ENCODE peak calls at places on chromosomes 6 and 20, in nine cellular contexts. S is small intestine, Z is astrocyte, C is mesendoderm, H is lower lobe of right lung, O is adrenal gland, I is neuronal stem cell, G is IMR-90, F is heart right ventricle. R is an unnamed sample. For H3K4me1 and H3K36me3, the result is how much of the 10 kb centered on the place peaks cover.

GRCh38 chr6:32075781-32076494 is 33.2 kb downstream of the TNXB start:
- DNase-seq in Z (no peak), F (no peak), G (no peak), I (no peak), H (no peak), O (no peak), S (no peak), C (no peak), R (no peak)

GRCh38 chr6:23446394-23447001 is 679.5 kb upstream of the NRSN1 start:
- DNase-seq in H (no peak), Z (peak), C (peak), F (no peak), G (peak), I (no peak), S (no peak), O (no peak), R (peak)

GRCh38 chr6:102402635-102403329 is 1009.3 kb downstream of the GRIK2 start:
- DNase-seq in I (no peak), C (no peak), O (no peak), H (no peak), G (no peak), F (no peak), Z (no peak), S (no peak), R (no peak)

GRCh38 chr6:31851485-31851832 is 11.2 kb downstream of the NEU1 start:
- DNase-seq in F (no peak), G (peak), H (no peak), I (no peak), S (no peak), Z (peak), C (no peak), O (no peak), R (peak)

GRCh38 chr6:20718705-20719653 is 184.7 kb downstream of the CDKAL1 start:
- DNase-seq in G (no peak), S (no peak), C (no peak), Z (no peak), H (no peak), I (no peak), O (no peak), F (no peak), R (peak)

GRCh38 chr20:63032861-63033634 is 26.3 kb upstream of the BHLHE23 start:
- DNase-seq in S (no peak), O (no peak), H (peak), I (no peak), C (peak), F (peak), G (no peak), Z (no peak), R (peak)

GRCh38 chr20:63021356-63022321 is 14.9 kb upstream of the BHLHE23 start:
- DNase-seq in I (no peak), G (no peak), H (peak), C (no peak), S (no peak), F (peak), Z (no peak), O (no peak), R (no peak)

GRCh38 chr6:51844391-51844735 is 243.1 kb downstream of the PKHD1 start:
- DNase-seq in G (no peak), S (no peak), F (no peak), H (no peak), Z (no peak), C (peak), I (no peak), O (peak), R (no peak)

GRCh38 chr6:57267586-57268293 is 45.6 kb upstream of the RAB23 start:
- DNase-seq in H (peak), F (no peak), C (peak), I (no peak), G (peak), Z (peak), S (peak), O (peak), R (peak)

GRCh38 chr20:45290677-45291355 is 15.8 kb upstream of the RBPJL start:
- DNase-seq in C (peak), G (peak), O (peak), H (peak), S (peak), F (peak), Z (peak), I (peak), R (peak)

GRCh38 chr6:108744996-108745395 is 103.2 kb upstream of the ARMC2 start:
- DNase-seq in C (no peak), H (no peak), F (no peak), G (no peak), O (no peak), Z (no peak), I (no peak), S (no peak), R (no peak)

GRCh38 chr6:89492025-89492640 is 59.2 kb downstream of the ANKRD6 start:
- DNase-seq in S (no peak), O (no peak), F (no peak), I (no peak), G (no peak), H (no peak), Z (no peak), C (no peak), R (no peak)

GRCh38 chr6:168196385-168196860 is 117.4 kb upstream of the FRMD1 start:
- DNase-seq in Z (no peak), I (no peak), F (no peak), C (no peak), S (peak), G (no peak), O (peak), H (peak), R (no peak)

GRCh38 chr6:124742971-124743370 is 219.3 kb upstream of the RNF217 start:
- DNase-seq in O (no peak), S (no peak), G (no peak), Z (peak), F (no peak), H (no peak), I (no peak), C (no peak), R (no peak)

GRCh38 chr6:16832721-16833120 is 71.5 kb upstream of the ATXN1 start:
- DNase-seq in Z (peak), G (no peak), F (no peak), S (no peak), I (no peak), O (no peak), H (no peak), C (no peak), R (no peak)

GRCh38 chr6:53892707-53893106 is 97.9 kb downstream of the LRRC1 start:
- DNase-seq in Z (no peak), F (no peak), S (no peak), C (no peak), I (no peak), O (no peak), G (no peak), H (no peak), R (no peak)

GRCh38 chr6:130849501-130850039 is 22.4 kb downstream of the SMLR1 start:
- DNase-seq in I (no peak), O (no peak), F (no peak), S (no peak), G (no peak), C (no peak), H (no peak), Z (no peak), R (no peak)

GRCh38 chr6:5086294-5086890 is 1.3 kb downstream of the PPP1R3G start:
- DNase-seq in Z (no peak), H (no peak), O (peak), F (no peak), I (peak), G (no peak), S (no peak), C (peak), R (no peak)

GRCh38 chr6:155399062-155399746 is 56.4 kb downstream of the NOX3 start:
- DNase-seq in S (no peak), C (no peak), I (no peak), H (no peak), Z (no peak), F (no peak), O (no peak), G (no peak), R (no peak)

GRCh38 chr6:139473239-139473701 is 98.8 kb upstream of the CITED2 start:
- DNase-seq in G (no peak), C (peak), O (peak), H (no peak), F (no peak), I (no peak), S (no peak), Z (peak), R (no peak)

GRCh38 chr20:57523782-57524181 is 1.2 kb downstream of the CTCFL start:
- DNase-seq in G (no peak), S (no peak), I (no peak), F (no peak), O (no peak), C (no peak), Z (no peak), H (no peak), R (no peak)

GRCh38 chr6:44223471-44224153 is at the start of gene SLC29A1:
- DNase-seq in G (peak), Z (no peak), F (peak), S (peak), I (peak), H (peak), O (peak), C (peak), R (peak)
- H3K4me1 ChIP-seq in G (under half), Z (under half), F (half or more), S (under half), I (half or more), H (half or more), O (half or more), C (under half), R (half or more)

DNA sequence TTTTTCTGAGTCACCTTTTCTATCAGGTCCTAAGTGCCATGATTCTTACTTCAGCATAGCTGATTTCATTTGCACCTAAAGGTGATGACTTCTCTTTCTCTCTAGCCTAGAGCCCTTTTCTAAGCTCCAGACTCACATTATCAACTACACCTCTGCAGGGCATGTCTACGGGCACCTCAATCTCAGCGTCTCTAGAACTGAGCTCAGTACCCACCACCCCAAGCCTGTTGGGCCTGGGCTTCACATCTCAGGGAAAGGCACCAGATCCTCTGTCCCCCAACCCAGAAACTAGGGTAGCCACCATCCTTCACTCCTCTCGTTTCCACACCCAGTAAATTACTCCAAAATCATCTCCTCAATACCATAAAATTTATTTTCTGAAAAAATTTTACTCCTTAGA is 10.6 kb upstream of the PLCG1 start:
- DNase-seq in Z (no peak), S (no peak), G (no peak), H (no peak), I (no peak), F (no peak), O (no peak), C (no peak), R (no peak)
- H3K36me3 ChIP-seq in Z (under half), S (under half), G (under half), H (half or more), I (under half), F (under half), O (under half), C (under half), R (half or more)

GRCh38 chr6:118996289-118996820 is 61.4 kb upstream of the MCM9 start:
- DNase-seq in H (no peak), I (no peak), F (no peak), Z (no peak), C (peak), S (no peak), G (no peak), O (no peak), R (no peak)
- H3K4me1 ChIP-seq in H (under half), I (under half), F (under half), Z (under half), C (under half), S (under half), G (under half), O (under half), R (under half)

GRCh38 chr6:85640806-85641205 is 1.9 kb downstream of the SYNCRIP start:
- DNase-seq in G (peak), O (no peak), F (no peak), C (no peak), I (no peak), H (no peak), Z (no peak), S (no peak), R (peak)
- H3K36me3 ChIP-seq in G (under half), O (under half), F (under half), C (under half), I (under half), H (half or more), Z (under half), S (under half), R (under half)